ENCODE peak calls at places on chromosomes 5 and 9, in seven cellular contexts. L, Z, O, Y, K, V and D are unnamed samples.

GRCh38 chr9:696332-697090 is 145.0 kb upstream of the DMRT1 start:
- DNase-seq in Z (no peak), Y (no peak), L (peak), O (no peak), K (peak), V (no peak), D (no peak)

GRCh38 chr9:108844391-108844790 is 11.4 kb downstream of the ACTL7B start:
- DNase-seq in K (no peak), O (no peak), V (no peak), L (no peak), Z (no peak), Y (no peak), D (no peak)

GRCh38 chr5:1105350-1106265 is 6.3 kb downstream of the SLC12A7 start:
- DNase-seq in Z (peak), L (no peak), K (no peak), V (peak), O (no peak), Y (no peak), D (peak)

GRCh38 chr9:118003240-118003639 is 299.0 kb downstream of the TLR4 start:
- DNase-seq in K (no peak), L (no peak), Y (no peak), V (no peak), O (no peak), Z (no peak), D (no peak)

GRCh38 chr9:135066291-135066690 is 21.2 kb upstream of the OLFM1 start:
- DNase-seq in L (no peak), O (no peak), V (no peak), K (no peak), Z (no peak), Y (no peak), D (no peak)

GRCh38 chr9:16150938-16151650 is 598.3 kb downstream of the CCDC171 start:
- DNase-seq in L (peak), Y (no peak), K (no peak), Z (no peak), V (no peak), O (no peak), D (no peak)

GRCh38 chr5:14008819-14009311 is 64.4 kb upstream of the DNAH5 start:
- DNase-seq in Z (no peak), L (no peak), V (no peak), Y (no peak), K (no peak), O (no peak), D (no peak)

GRCh38 chr5:112355058-112355685 is 63.9 kb downstream of the EPB41L4A start:
- DNase-seq in K (no peak), Y (no peak), O (no peak), L (no peak), V (no peak), Z (no peak), D (no peak)

GRCh38 chr5:43643327-43643726 is 40.3 kb downstream of the NNT start:
- DNase-seq in K (no peak), Z (no peak), L (no peak), Y (no peak), O (no peak), V (no peak), D (no peak)

GRCh38 chr9:34500623-34501267 is 22.0 kb downstream of the ENHO start:
- DNase-seq in L (peak), K (peak), Y (peak), V (peak), O (peak), Z (peak), D (peak)

GRCh38 chr9:133169102-133169501 is 5.4 kb upstream of the GBGT1 start:
- DNase-seq in V (no peak), L (no peak), K (no peak), O (no peak), Y (no peak), Z (no peak), D (no peak)

GRCh38 chr5:63743096-63743798 is 219.0 kb downstream of the HTR1A start:
- DNase-seq in Z (no peak), Y (no peak), L (no peak), V (no peak), O (no peak), K (no peak), D (no peak)

GRCh38 chr5:56516034-56516433 is 282.9 kb upstream of the ANKRD55 start:
- DNase-seq in K (no peak), Z (no peak), L (peak), V (no peak), O (no peak), Y (no peak), D (no peak)

GRCh38 chr9:76845254-76845653 is 60.7 kb downstream of the PRUNE2 start:
- DNase-seq in V (no peak), Z (no peak), O (no peak), L (no peak), K (no peak), Y (no peak), D (no peak)

GRCh38 chr9:16030513-16031185 is 477.8 kb downstream of the CCDC171 start:
- DNase-seq in K (peak), Z (no peak), O (peak), V (peak), Y (no peak), L (peak), D (no peak)

GRCh38 chr9:123933401-123933800 is 3.5 kb upstream of the DENND1A start:
- DNase-seq in O (peak), L (peak), Z (no peak), V (no peak), K (peak), Y (no peak), D (peak)

GRCh38 chr9:37915911-37916470 is 12.1 kb upstream of the SLC25A51 start:
- DNase-seq in Y (no peak), V (no peak), L (no peak), O (no peak), K (no peak), Z (no peak), D (no peak)

GRCh38 chr9:133158695-133159094 is 5.0 kb downstream of the GBGT1 start:
- DNase-seq in Y (no peak), V (no peak), K (no peak), O (no peak), L (no peak), Z (no peak), D (no peak)

GRCh38 chr5:174531782-174532191 is 192.6 kb upstream of the MSX2 start:
- DNase-seq in L (no peak), Z (no peak), K (no peak), Y (no peak), O (no peak), V (no peak), D (no peak)

GRCh38 chr9:135611875-135612209 is 27.5 kb downstream of the GLT6D1 start:
- DNase-seq in Y (no peak), Z (no peak), V (no peak), K (no peak), L (no peak), O (no peak), D (no peak)

GRCh38 chr5:35904443-35905132 is 33.8 kb downstream of the CAPSL start:
- DNase-seq in Z (no peak), O (no peak), K (no peak), V (no peak), Y (no peak), L (no peak), D (no peak)

GRCh38 chr5:179154991-179155955 is 95.1 kb downstream of the ZNF354C start:
- DNase-seq in Z (no peak), L (no peak), K (no peak), Y (no peak), V (no peak), O (no peak), D (no peak)

GRCh38 chr9:3735251-3735650 is 209.4 kb upstream of the RFX3 start:
- DNase-seq in Z (no peak), Y (no peak), K (no peak), O (no peak), V (no peak), L (no peak), D (no peak)

GRCh38 chr5:56522972-56523371 is 289.8 kb upstream of the ANKRD55 start:
- DNase-seq in O (no peak), Z (no peak), K (peak), V (no peak), L (no peak), Y (no peak), D (no peak)

GRCh38 chr5:154723740-154724505 is 31.3 kb upstream of the LARP1 start:
- DNase-seq in L (no peak), Y (no peak), V (no peak), O (no peak), Z (no peak), K (peak), D (no peak)

GRCh38 chr9:109295475-109296110 is 25.3 kb downstream of the EPB41L4B start:
- DNase-seq in O (no peak), L (no peak), Y (no peak), Z (no peak), K (no peak), V (no peak), D (no peak)

GRCh38 chr5:36881807-36882206 is 5.2 kb downstream of the NIPBL start:
- DNase-seq in Z (no peak), Y (no peak), K (no peak), L (no peak), O (no peak), V (no peak), D (no peak)